ENCODE peak calls at places on chromosomes 12 and 14, in seven cellular contexts. V is gastrocnemius medialis, S is tibial artery, U is BJ, K is left lung, M is lung, I is bronchial epithelial cell. J is an unnamed sample. For H3K27me3, the result is how much of the 10 kb centered on the place peaks cover.

GRCh38 chr12:3213171-3213570 is 136.0 kb downstream of the TSPAN9 start:
- DNase-seq in K (no peak), M (no peak), S (no peak), I (no peak), U (no peak), V (no peak), J (no peak)

GRCh38 chr12:2998789-2999264 is 39.6 kb downstream of the TEAD4 start:
- DNase-seq in K (no peak), I (no peak), S (peak), V (peak), U (peak), M (no peak), J (no peak)

GRCh38 chr12:124994435-124994975 is 1.1 kb downstream of the BRI3BP start:
- DNase-seq in M (no peak), U (no peak), I (peak), S (no peak), V (no peak), K (peak), J (no peak)

GRCh38 chr12:123540899-123541662 is 7.6 kb upstream of the RILPL1 start:
- DNase-seq in S (no peak), K (no peak), U (no peak), M (no peak), I (no peak), V (no peak), J (no peak)

GRCh38 chr14:69093551-69094421 is 59.1 kb downstream of the DCAF5 start:
- DNase-seq in U (no peak), K (peak), I (no peak), M (no peak), V (no peak), S (no peak), J (no peak)

GRCh38 chr12:27015730-27016076 is 1.5 kb upstream of the TM7SF3 start:
- DNase-seq in V (no peak), I (peak), M (no peak), K (no peak), S (no peak), U (no peak), J (no peak)

GRCh38 chr12:49549735-49550710 is 11.2 kb downstream of the KCNH3 start:
- DNase-seq in U (no peak), M (no peak), V (no peak), S (no peak), K (no peak), I (no peak), J (no peak)

GRCh38 chr12:11839093-11839641 is 189.7 kb downstream of the ETV6 start:
- DNase-seq in U (no peak), I (peak), M (no peak), K (no peak), S (no peak), V (no peak), J (no peak)

GRCh38 chr12:121267822-121268221 is 28.7 kb downstream of the CAMKK2 start:
- DNase-seq in K (no peak), S (no peak), V (no peak), U (no peak), M (no peak), I (no peak), J (no peak)

GRCh38 chr12:47247418-47247817 is 167.7 kb upstream of the AMIGO2 start:
- DNase-seq in M (peak), S (no peak), U (no peak), K (peak), I (no peak), V (no peak), J (peak)

GRCh38 chr12:101001669-101002068 is 207.1 kb downstream of the ANO4 start:
- DNase-seq in S (no peak), V (no peak), U (no peak), M (no peak), K (no peak), I (peak), J (no peak)

GRCh38 chr12:51631591-51631990 is 40.6 kb downstream of the SCN8A start:
- DNase-seq in U (no peak), V (no peak), S (no peak), K (no peak), I (peak), M (no peak), J (no peak)

GRCh38 chr14:68975667-68976066 is 3.4 kb downstream of the ACTN1 start:
- DNase-seq in S (peak), M (no peak), V (no peak), U (peak), I (peak), K (no peak), J (peak)

GRCh38 chr14:68199465-68200145 is 380.0 kb downstream of the RAD51B start:
- DNase-seq in I (peak), K (no peak), M (no peak), V (no peak), U (no peak), S (peak), J (no peak)

GRCh38 chr14:23160924-23161522 is 22.4 kb downstream of the SLC7A8 start:
- DNase-seq in S (no peak), K (peak), M (peak), I (peak), V (peak), U (no peak), J (peak)

GRCh38 chr14:64510825-64511679 is 6.5 kb downstream of the ZBTB1 start:
- DNase-seq in S (peak), M (peak), I (peak), K (peak), V (peak), U (no peak), J (peak)

GRCh38 chr12:48882325-48882687 is 16.6 kb upstream of the RND1 start:
- DNase-seq in K (peak), U (no peak), S (no peak), M (peak), V (no peak), I (peak), J (no peak)

GRCh38 chr12:111673503-111673902 is 12.3 kb downstream of the BRAP start:
- DNase-seq in V (no peak), U (no peak), M (no peak), S (no peak), I (peak), K (no peak), J (no peak)

GRCh38 chr12:52050116-52050770 is 999 bp upstream of the NR4A1 start:
- DNase-seq in V (no peak), S (peak), U (no peak), K (no peak), I (no peak), M (no peak), J (no peak)

GRCh38 chr12:64627781-64628180 is 17.5 kb downstream of the RASSF3 start:
- DNase-seq in M (no peak), K (no peak), U (no peak), V (no peak), S (no peak), I (peak), J (no peak)

GRCh38 chr12:70246580-70246979 is 3.3 kb downstream of the CNOT2 start:
- DNase-seq in U (no peak), S (no peak), V (no peak), K (no peak), M (no peak), I (no peak), J (no peak)

GRCh38 chr14:68576031-68576430 is 216.8 kb downstream of the ZFP36L1 start:
- DNase-seq in U (no peak), M (no peak), V (no peak), K (peak), S (peak), I (peak), J (no peak)

GRCh38 chr14:73696466-73697390 is 17.5 kb downstream of the PNMA1 start:
- DNase-seq in I (peak), S (no peak), M (no peak), K (no peak), U (peak), V (peak), J (no peak)

GRCh38 chr12:4580165-4580773 is 18.3 kb downstream of the DYRK4 start:
- DNase-seq in V (no peak), I (no peak), S (no peak), K (no peak), M (no peak), U (no peak), J (no peak)

GRCh38 chr14:24430682-24431568 is 1.2 kb downstream of the KHNYN start:
- DNase-seq in S (peak), M (no peak), K (peak), U (no peak), V (no peak), I (no peak), J (no peak)

GRCh38 chr12:116317139-116317538 is 39.6 kb upstream of the MED13L start:
- DNase-seq in V (no peak), U (no peak), I (no peak), S (no peak), M (no peak), K (no peak), J (no peak)
- TF ChIP-seq CTCF in V (no peak), U (no peak), I (no peak), S (no peak), M (no peak), K (no peak), J (no peak)

DNA sequence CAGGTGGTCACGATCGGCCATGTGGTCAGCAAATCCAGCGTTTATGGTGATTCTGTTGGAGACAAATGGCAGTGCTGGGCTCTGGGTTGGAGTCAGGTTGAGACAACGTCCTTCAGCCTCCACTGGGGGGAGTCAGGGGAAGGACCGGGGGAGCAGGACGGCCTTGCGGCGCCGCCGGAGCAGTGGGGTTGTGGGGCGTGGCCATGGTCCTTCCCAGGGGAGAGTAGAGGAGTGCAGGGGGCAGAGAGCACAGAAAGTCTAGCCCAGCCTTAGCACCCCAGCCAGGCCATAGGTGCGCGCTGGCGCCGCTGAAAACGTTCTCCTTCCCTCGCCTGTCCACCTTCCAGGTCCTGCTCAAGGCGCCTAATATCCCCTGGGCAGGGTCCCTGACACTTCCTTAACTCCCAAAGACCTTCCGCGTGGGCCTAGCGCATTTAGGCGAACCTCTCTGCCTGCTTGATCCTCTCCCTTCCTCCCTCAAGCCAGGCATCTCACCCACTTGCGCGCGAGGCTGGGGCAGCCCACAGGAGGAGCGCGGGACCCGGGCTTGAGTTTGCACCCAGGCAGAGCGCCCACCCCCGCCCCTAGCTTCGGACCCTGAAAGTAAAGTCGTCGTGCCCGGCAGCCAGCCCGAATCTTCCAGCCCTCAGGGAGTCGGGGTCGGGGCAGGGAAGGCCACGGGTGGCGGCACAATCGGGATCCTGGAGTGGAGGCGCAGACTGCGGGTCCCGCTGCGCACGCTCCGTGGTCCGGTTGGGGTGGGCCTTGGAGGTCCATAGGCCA is 3.1 kb upstream of the KIF26A start:
- DNase-seq in S (peak), I (peak), V (no peak), K (peak), U (no peak), M (no peak), J (no peak)
- H3K4me3 ChIP-seq in S (no peak), I (no peak), V (no peak), K (no peak), U (no peak), M (no peak), J (no peak)

DNA sequence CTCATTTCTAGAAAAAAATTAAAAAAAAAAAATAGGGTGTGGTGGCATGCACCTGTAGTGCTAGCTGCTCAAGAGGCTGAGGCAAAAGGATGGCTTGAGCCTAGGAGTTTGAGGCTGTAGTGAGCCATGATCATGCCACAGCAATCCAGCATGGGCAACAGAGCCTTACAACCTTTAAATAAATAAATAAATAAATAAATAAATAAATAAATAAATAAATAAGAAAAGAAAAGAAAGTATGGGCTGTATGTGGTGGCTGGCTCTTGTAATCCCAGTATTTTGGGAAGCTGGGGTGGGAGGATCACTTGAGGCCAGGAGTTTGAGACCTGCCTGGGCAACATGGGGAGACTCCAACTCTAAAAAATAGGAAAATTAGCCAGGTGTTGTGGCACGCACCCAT is 308.2 kb downstream of the ACSS3 start:
- DNase-seq in I (no peak), S (no peak), V (no peak), M (no peak), K (no peak), U (no peak), J (no peak)
- H3K27me3 ChIP-seq in I (under half), S (under half), V (under half), M (under half), K (under half), U (under half), J (under half)

DNA sequence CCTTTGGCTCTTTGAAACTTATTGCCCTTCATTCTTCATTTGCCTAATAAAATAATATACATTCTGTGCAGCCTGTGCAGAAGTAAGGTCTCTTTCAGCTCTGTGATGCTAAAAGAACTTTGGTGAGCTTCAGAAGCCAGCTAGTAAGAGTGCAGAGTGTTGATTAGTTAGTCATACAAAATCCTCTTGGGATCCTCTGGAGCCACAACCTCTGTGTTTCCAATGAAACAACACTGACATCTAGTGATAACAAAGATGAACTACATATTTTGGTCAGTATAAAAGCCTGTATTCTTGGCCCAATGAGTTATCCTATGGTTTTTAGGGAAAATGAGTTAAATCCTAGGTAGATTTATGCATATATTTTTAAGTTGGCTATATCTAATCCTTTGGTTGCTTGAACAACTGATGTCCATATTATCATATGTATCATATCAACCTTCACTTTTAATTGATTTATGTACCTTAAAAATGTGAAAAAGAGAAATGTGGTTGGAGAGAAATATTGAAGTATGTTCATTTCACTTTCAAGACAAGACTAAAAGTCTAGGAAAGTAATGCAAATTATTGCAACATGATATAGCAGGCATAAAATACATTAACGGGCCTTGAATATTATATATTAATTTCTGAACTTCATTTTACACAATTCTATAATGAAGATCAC is 158.4 kb downstream of the KLHL28 start:
- DNase-seq in M (no peak), S (no peak), K (no peak), I (peak), V (no peak), U (peak), J (no peak)
- TF ChIP-seq CTCF in M (peak), S (peak), K (peak), I (peak), V (peak), U (peak), J (peak)

DNA sequence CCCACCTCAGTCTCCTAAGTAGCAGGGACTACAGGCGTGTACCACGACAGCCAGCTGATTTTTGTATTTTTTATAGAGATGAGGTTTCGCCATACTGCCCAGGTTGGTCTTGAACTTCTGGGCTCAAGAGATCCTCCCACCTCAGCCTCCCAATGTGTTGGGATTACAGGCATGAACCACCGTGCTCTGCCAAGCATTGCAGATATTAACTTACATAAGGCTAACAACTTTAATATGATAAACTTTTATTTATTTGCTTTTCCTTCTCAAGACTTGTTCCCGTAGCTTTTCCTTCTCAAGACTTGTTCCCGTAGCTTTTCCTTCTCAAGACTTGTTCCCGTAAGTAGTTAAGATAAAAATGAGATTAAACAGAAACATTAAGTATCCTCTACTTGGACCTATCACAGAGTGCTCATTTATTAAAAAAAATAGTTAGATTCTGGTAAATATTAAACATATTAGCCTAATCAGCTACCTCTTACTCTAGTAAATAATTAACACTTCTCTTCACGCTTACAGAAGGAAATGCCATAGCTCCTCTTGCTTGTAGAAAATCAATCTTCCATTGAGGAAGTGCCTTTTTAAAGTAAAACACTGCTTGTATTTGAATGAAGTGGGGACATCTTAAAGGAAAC is 157.7 kb upstream of the KITLG start:
- DNase-seq in U (no peak), K (no peak), I (no peak), V (no peak), S (no peak), M (no peak), J (no peak)
- H3K4me3 ChIP-seq in U (no peak), K (no peak), I (no peak), V (no peak), S (no peak), M (no peak), J (no peak)

GRCh38 chr14:60656755-60657608 is 7.7 kb upstream of the SIX1 start:
- DNase-seq in V (peak), S (peak), I (peak), U (no peak), K (peak), M (no peak), J (no peak)
- H3K27me3 ChIP-seq in V (under half), S (under half), I (under half), U (under half), K (half or more), M (under half), J (under half)